ENCODE peak calls at places on chromosome 6, in nine cellular contexts. One of them, this sample, is unnamed.

GRCh38 chr6:19024737-19025136 is 637.6 kb downstream of the RNF144B start:
- DNase-seq in KG1: no peak
- DNase-seq in SJCRH30: peak
- DNase-seq in NCI-H1092 treated with DMSO at 0.1 percent for 48 hours: peak
- DNase-seq in foreskin fibroblast: peak
- DNase-seq in neural crest cell: peak
- DNase-seq in stimulated activated CD4-positive, alpha-beta T cell treated with anti-CD3 and anti-CD28 coated beads, Interleukin-15, amount 100 ng/mL, for 24 hours: no peak
- DNase-seq in HuH-7: peak
- DNase-seq in memory B cell: no peak
- DNase-seq in this sample: peak

GRCh38 chr6:34243901-34244884 is 4.6 kb downstream of the SMIM29 start:
- DNase-seq in neural crest cell: no peak
- DNase-seq in foreskin fibroblast: peak
- DNase-seq in HuH-7: peak
- DNase-seq in stimulated activated CD4-positive, alpha-beta T cell treated with anti-CD3 and anti-CD28 coated beads, Interleukin-15, amount 100 ng/mL, for 24 hours: peak
- DNase-seq in SJCRH30: peak
- DNase-seq in KG1: no peak
- DNase-seq in NCI-H1092 treated with DMSO at 0.1 percent for 48 hours: no peak
- DNase-seq in memory B cell: no peak
- DNase-seq in this sample: no peak

GRCh38 chr6:105326216-105326615 is 76.7 kb downstream of the PREP start:
- DNase-seq in NCI-H1092 treated with DMSO at 0.1 percent for 48 hours: peak
- DNase-seq in memory B cell: no peak
- DNase-seq in stimulated activated CD4-positive, alpha-beta T cell treated with anti-CD3 and anti-CD28 coated beads, Interleukin-15, amount 100 ng/mL, for 24 hours: no peak
- DNase-seq in KG1: no peak
- DNase-seq in neural crest cell: no peak
- DNase-seq in HuH-7: peak
- DNase-seq in foreskin fibroblast: peak
- DNase-seq in SJCRH30: peak
- DNase-seq in this sample: no peak

GRCh38 chr6:149153100-149153499 is 164.4 kb upstream of the TAB2 start:
- DNase-seq in foreskin fibroblast: no peak
- DNase-seq in KG1: no peak
- DNase-seq in NCI-H1092 treated with DMSO at 0.1 percent for 48 hours: no peak
- DNase-seq in SJCRH30: no peak
- DNase-seq in memory B cell: no peak
- DNase-seq in HuH-7: no peak
- DNase-seq in neural crest cell: no peak
- DNase-seq in stimulated activated CD4-positive, alpha-beta T cell treated with anti-CD3 and anti-CD28 coated beads, Interleukin-15, amount 100 ng/mL, for 24 hours: no peak
- DNase-seq in this sample: no peak

GRCh38 chr6:53793318-53793975 is 1.4 kb upstream of the LRRC1 start:
- DNase-seq in NCI-H1092 treated with DMSO at 0.1 percent for 48 hours: peak
- DNase-seq in KG1: peak
- DNase-seq in memory B cell: peak
- DNase-seq in SJCRH30: peak
- DNase-seq in neural crest cell: peak
- DNase-seq in foreskin fibroblast: peak
- DNase-seq in HuH-7: peak
- DNase-seq in stimulated activated CD4-positive, alpha-beta T cell treated with anti-CD3 and anti-CD28 coated beads, Interleukin-15, amount 100 ng/mL, for 24 hours: peak
- DNase-seq in this sample: peak

GRCh38 chr6:85360794-85361642 is 88.9 kb upstream of the NT5E start:
- DNase-seq in memory B cell: no peak
- DNase-seq in NCI-H1092 treated with DMSO at 0.1 percent for 48 hours: no peak
- DNase-seq in stimulated activated CD4-positive, alpha-beta T cell treated with anti-CD3 and anti-CD28 coated beads, Interleukin-15, amount 100 ng/mL, for 24 hours: no peak
- DNase-seq in foreskin fibroblast: peak
- DNase-seq in SJCRH30: no peak
- DNase-seq in KG1: no peak
- DNase-seq in HuH-7: no peak
- DNase-seq in neural crest cell: no peak
- DNase-seq in this sample: no peak

GRCh38 chr6:53095716-53096115 is 30.5 kb downstream of the FBXO9 start:
- DNase-seq in neural crest cell: no peak
- DNase-seq in NCI-H1092 treated with DMSO at 0.1 percent for 48 hours: no peak
- DNase-seq in SJCRH30: no peak
- DNase-seq in KG1: no peak
- DNase-seq in stimulated activated CD4-positive, alpha-beta T cell treated with anti-CD3 and anti-CD28 coated beads, Interleukin-15, amount 100 ng/mL, for 24 hours: no peak
- DNase-seq in HuH-7: no peak
- DNase-seq in foreskin fibroblast: peak
- DNase-seq in memory B cell: no peak
- DNase-seq in this sample: no peak

GRCh38 chr6:138844203-138844602 is 48.3 kb downstream of the ECT2L start:
- DNase-seq in NCI-H1092 treated with DMSO at 0.1 percent for 48 hours: peak
- DNase-seq in SJCRH30: peak
- DNase-seq in stimulated activated CD4-positive, alpha-beta T cell treated with anti-CD3 and anti-CD28 coated beads, Interleukin-15, amount 100 ng/mL, for 24 hours: no peak
- DNase-seq in KG1: no peak
- DNase-seq in foreskin fibroblast: peak
- DNase-seq in HuH-7: no peak
- DNase-seq in neural crest cell: no peak
- DNase-seq in memory B cell: no peak
- DNase-seq in this sample: peak

GRCh38 chr6:135372758-135373157 is 124.8 kb downstream of the AHI1 start:
- DNase-seq in SJCRH30: no peak
- DNase-seq in neural crest cell: no peak
- DNase-seq in KG1: no peak
- DNase-seq in NCI-H1092 treated with DMSO at 0.1 percent for 48 hours: no peak
- DNase-seq in foreskin fibroblast: no peak
- DNase-seq in HuH-7: no peak
- DNase-seq in memory B cell: no peak
- DNase-seq in stimulated activated CD4-positive, alpha-beta T cell treated with anti-CD3 and anti-CD28 coated beads, Interleukin-15, amount 100 ng/mL, for 24 hours: no peak
- DNase-seq in this sample: no peak

GRCh38 chr6:42260424-42260888 is 42.8 kb upstream of the MRPS10 start:
- DNase-seq in NCI-H1092 treated with DMSO at 0.1 percent for 48 hours: no peak
- DNase-seq in KG1: no peak
- DNase-seq in foreskin fibroblast: no peak
- DNase-seq in HuH-7: peak
- DNase-seq in neural crest cell: no peak
- DNase-seq in memory B cell: no peak
- DNase-seq in stimulated activated CD4-positive, alpha-beta T cell treated with anti-CD3 and anti-CD28 coated beads, Interleukin-15, amount 100 ng/mL, for 24 hours: no peak
- DNase-seq in SJCRH30: peak
- DNase-seq in this sample: no peak

GRCh38 chr6:112466378-112467151 is 119.4 kb downstream of the RFPL4B start:
- DNase-seq in NCI-H1092 treated with DMSO at 0.1 percent for 48 hours: no peak
- DNase-seq in HuH-7: no peak
- DNase-seq in SJCRH30: peak
- DNase-seq in KG1: no peak
- DNase-seq in foreskin fibroblast: peak
- DNase-seq in neural crest cell: no peak
- DNase-seq in memory B cell: no peak
- DNase-seq in stimulated activated CD4-positive, alpha-beta T cell treated with anti-CD3 and anti-CD28 coated beads, Interleukin-15, amount 100 ng/mL, for 24 hours: no peak
- DNase-seq in this sample: no peak

GRCh38 chr6:15109338-15110090 is 136.4 kb upstream of the JARID2 start:
- DNase-seq in KG1: no peak
- DNase-seq in stimulated activated CD4-positive, alpha-beta T cell treated with anti-CD3 and anti-CD28 coated beads, Interleukin-15, amount 100 ng/mL, for 24 hours: no peak
- DNase-seq in neural crest cell: no peak
- DNase-seq in HuH-7: no peak
- DNase-seq in foreskin fibroblast: no peak
- DNase-seq in memory B cell: no peak
- DNase-seq in NCI-H1092 treated with DMSO at 0.1 percent for 48 hours: no peak
- DNase-seq in SJCRH30: no peak
- DNase-seq in this sample: no peak

GRCh38 chr6:85797993-85798392 is 155.3 kb upstream of the SYNCRIP start:
- DNase-seq in neural crest cell: no peak
- DNase-seq in KG1: no peak
- DNase-seq in memory B cell: no peak
- DNase-seq in HuH-7: no peak
- DNase-seq in NCI-H1092 treated with DMSO at 0.1 percent for 48 hours: no peak
- DNase-seq in SJCRH30: peak
- DNase-seq in foreskin fibroblast: no peak
- DNase-seq in stimulated activated CD4-positive, alpha-beta T cell treated with anti-CD3 and anti-CD28 coated beads, Interleukin-15, amount 100 ng/mL, for 24 hours: no peak
- DNase-seq in this sample: peak

GRCh38 chr6:162099685-162100084 is 627.9 kb downstream of the PRKN start:
- DNase-seq in foreskin fibroblast: peak
- DNase-seq in memory B cell: no peak
- DNase-seq in KG1: no peak
- DNase-seq in NCI-H1092 treated with DMSO at 0.1 percent for 48 hours: no peak
- DNase-seq in SJCRH30: peak
- DNase-seq in stimulated activated CD4-positive, alpha-beta T cell treated with anti-CD3 and anti-CD28 coated beads, Interleukin-15, amount 100 ng/mL, for 24 hours: peak
- DNase-seq in HuH-7: no peak
- DNase-seq in neural crest cell: no peak
- DNase-seq in this sample: no peak

GRCh38 chr6:73180718-73181619 is 44.3 kb downstream of the KHDC1L start:
- DNase-seq in KG1: peak
- DNase-seq in HuH-7: peak
- DNase-seq in stimulated activated CD4-positive, alpha-beta T cell treated with anti-CD3 and anti-CD28 coated beads, Interleukin-15, amount 100 ng/mL, for 24 hours: no peak
- DNase-seq in NCI-H1092 treated with DMSO at 0.1 percent for 48 hours: peak
- DNase-seq in memory B cell: peak
- DNase-seq in SJCRH30: peak
- DNase-seq in neural crest cell: no peak
- DNase-seq in foreskin fibroblast: peak
- DNase-seq in this sample: peak

GRCh38 chr6:18327621-18328548 is 59.3 kb upstream of the RNF144B start:
- DNase-seq in neural crest cell: no peak
- DNase-seq in NCI-H1092 treated with DMSO at 0.1 percent for 48 hours: no peak
- DNase-seq in SJCRH30: no peak
- DNase-seq in stimulated activated CD4-positive, alpha-beta T cell treated with anti-CD3 and anti-CD28 coated beads, Interleukin-15, amount 100 ng/mL, for 24 hours: no peak
- DNase-seq in foreskin fibroblast: peak
- DNase-seq in KG1: no peak
- DNase-seq in HuH-7: no peak
- DNase-seq in memory B cell: no peak
- DNase-seq in this sample: no peak

GRCh38 chr6:49430187-49430586 is 32.9 kb downstream of the MMUT start:
- DNase-seq in stimulated activated CD4-positive, alpha-beta T cell treated with anti-CD3 and anti-CD28 coated beads, Interleukin-15, amount 100 ng/mL, for 24 hours: no peak
- DNase-seq in foreskin fibroblast: peak
- DNase-seq in NCI-H1092 treated with DMSO at 0.1 percent for 48 hours: no peak
- DNase-seq in memory B cell: no peak
- DNase-seq in SJCRH30: no peak
- DNase-seq in neural crest cell: no peak
- DNase-seq in HuH-7: no peak
- DNase-seq in KG1: no peak
- DNase-seq in this sample: no peak

GRCh38 chr6:36220211-36220610 is 23.7 kb downstream of the BRPF3 start:
- DNase-seq in HuH-7: no peak
- DNase-seq in foreskin fibroblast: no peak
- DNase-seq in memory B cell: no peak
- DNase-seq in KG1: no peak
- DNase-seq in neural crest cell: no peak
- DNase-seq in stimulated activated CD4-positive, alpha-beta T cell treated with anti-CD3 and anti-CD28 coated beads, Interleukin-15, amount 100 ng/mL, for 24 hours: no peak
- DNase-seq in SJCRH30: no peak
- DNase-seq in NCI-H1092 treated with DMSO at 0.1 percent for 48 hours: no peak
- DNase-seq in this sample: no peak

GRCh38 chr6:100266512-100266911 is 198.2 kb downstream of the SIM1 start:
- DNase-seq in KG1: no peak
- DNase-seq in HuH-7: no peak
- DNase-seq in SJCRH30: peak
- DNase-seq in neural crest cell: no peak
- DNase-seq in foreskin fibroblast: peak
- DNase-seq in NCI-H1092 treated with DMSO at 0.1 percent for 48 hours: peak
- DNase-seq in memory B cell: no peak
- DNase-seq in stimulated activated CD4-positive, alpha-beta T cell treated with anti-CD3 and anti-CD28 coated beads, Interleukin-15, amount 100 ng/mL, for 24 hours: no peak
- DNase-seq in this sample: no peak

GRCh38 chr6:106745824-106746610 is 116.6 kb downstream of the QRSL1 start:
- DNase-seq in neural crest cell: no peak
- DNase-seq in stimulated activated CD4-positive, alpha-beta T cell treated with anti-CD3 and anti-CD28 coated beads, Interleukin-15, amount 100 ng/mL, for 24 hours: no peak
- DNase-seq in SJCRH30: peak
- DNase-seq in HuH-7: no peak
- DNase-seq in NCI-H1092 treated with DMSO at 0.1 percent for 48 hours: peak
- DNase-seq in KG1: no peak
- DNase-seq in foreskin fibroblast: no peak
- DNase-seq in memory B cell: no peak
- DNase-seq in this sample: no peak

GRCh38 chr6:37347177-37348145 is 6.3 kb upstream of the RNF8 start:
- DNase-seq in stimulated activated CD4-positive, alpha-beta T cell treated with anti-CD3 and anti-CD28 coated beads, Interleukin-15, amount 100 ng/mL, for 24 hours: no peak
- DNase-seq in SJCRH30: no peak
- DNase-seq in memory B cell: no peak
- DNase-seq in foreskin fibroblast: no peak
- DNase-seq in neural crest cell: no peak
- DNase-seq in HuH-7: no peak
- DNase-seq in NCI-H1092 treated with DMSO at 0.1 percent for 48 hours: no peak
- DNase-seq in KG1: no peak
- DNase-seq in this sample: no peak

GRCh38 chr6:169663468-169663867 is 38.4 kb downstream of the WDR27 start:
- DNase-seq in neural crest cell: no peak
- DNase-seq in NCI-H1092 treated with DMSO at 0.1 percent for 48 hours: no peak
- DNase-seq in foreskin fibroblast: no peak
- DNase-seq in stimulated activated CD4-positive, alpha-beta T cell treated with anti-CD3 and anti-CD28 coated beads, Interleukin-15, amount 100 ng/mL, for 24 hours: no peak
- DNase-seq in HuH-7: no peak
- DNase-seq in KG1: no peak
- DNase-seq in SJCRH30: no peak
- DNase-seq in memory B cell: no peak
- DNase-seq in this sample: no peak

GRCh38 chr6:26300828-26301227 is 64.2 kb upstream of the BTN3A2 start:
- DNase-seq in HuH-7: no peak
- DNase-seq in foreskin fibroblast: no peak
- DNase-seq in neural crest cell: no peak
- DNase-seq in KG1: no peak
- DNase-seq in memory B cell: no peak
- DNase-seq in stimulated activated CD4-positive, alpha-beta T cell treated with anti-CD3 and anti-CD28 coated beads, Interleukin-15, amount 100 ng/mL, for 24 hours: peak
- DNase-seq in NCI-H1092 treated with DMSO at 0.1 percent for 48 hours: no peak
- DNase-seq in SJCRH30: no peak
- DNase-seq in this sample: no peak

GRCh38 chr6:137175157-137175889 is 1.9 kb upstream of the IL22RA2 start:
- DNase-seq in foreskin fibroblast: no peak
- DNase-seq in neural crest cell: no peak
- DNase-seq in KG1: no peak
- DNase-seq in HuH-7: no peak
- DNase-seq in stimulated activated CD4-positive, alpha-beta T cell treated with anti-CD3 and anti-CD28 coated beads, Interleukin-15, amount 100 ng/mL, for 24 hours: no peak
- DNase-seq in SJCRH30: no peak
- DNase-seq in NCI-H1092 treated with DMSO at 0.1 percent for 48 hours: no peak
- DNase-seq in memory B cell: no peak
- DNase-seq in this sample: no peak

GRCh38 chr6:113488812-113489685 is 368.1 kb upstream of the MARCKS start:
- DNase-seq in neural crest cell: no peak
- DNase-seq in HuH-7: no peak
- DNase-seq in SJCRH30: no peak
- DNase-seq in NCI-H1092 treated with DMSO at 0.1 percent for 48 hours: no peak
- DNase-seq in stimulated activated CD4-positive, alpha-beta T cell treated with anti-CD3 and anti-CD28 coated beads, Interleukin-15, amount 100 ng/mL, for 24 hours: no peak
- DNase-seq in foreskin fibroblast: no peak
- DNase-seq in KG1: no peak
- DNase-seq in memory B cell: no peak
- DNase-seq in this sample: no peak

GRCh38 chr6:36129889-36130671 is at the start of gene MAPK13:
- DNase-seq in HuH-7: peak
- DNase-seq in stimulated activated CD4-positive, alpha-beta T cell treated with anti-CD3 and anti-CD28 coated beads, Interleukin-15, amount 100 ng/mL, for 24 hours: peak
- DNase-seq in memory B cell: no peak
- DNase-seq in KG1: no peak
- DNase-seq in SJCRH30: no peak
- DNase-seq in foreskin fibroblast: peak
- DNase-seq in neural crest cell: no peak
- DNase-seq in NCI-H1092 treated with DMSO at 0.1 percent for 48 hours: peak
- DNase-seq in this sample: no peak

GRCh38 chr6:153435787-153436186 is 304.7 kb upstream of the RGS17 start:
- DNase-seq in SJCRH30: no peak
- DNase-seq in KG1: no peak
- DNase-seq in NCI-H1092 treated with DMSO at 0.1 percent for 48 hours: no peak
- DNase-seq in neural crest cell: no peak
- DNase-seq in memory B cell: no peak
- DNase-seq in HuH-7: no peak
- DNase-seq in foreskin fibroblast: no peak
- DNase-seq in stimulated activated CD4-positive, alpha-beta T cell treated with anti-CD3 and anti-CD28 coated beads, Interleukin-15, amount 100 ng/mL, for 24 hours: no peak
- DNase-seq in this sample: no peak

GRCh38 chr6:116417661-116418060 is 43.5 kb upstream of the CALHM6 start:
- DNase-seq in memory B cell: no peak
- DNase-seq in stimulated activated CD4-positive, alpha-beta T cell treated with anti-CD3 and anti-CD28 coated beads, Interleukin-15, amount 100 ng/mL, for 24 hours: no peak
- DNase-seq in neural crest cell: no peak
- DNase-seq in NCI-H1092 treated with DMSO at 0.1 percent for 48 hours: no peak
- DNase-seq in KG1: no peak
- DNase-seq in foreskin fibroblast: no peak
- DNase-seq in SJCRH30: no peak
- DNase-seq in HuH-7: no peak
- DNase-seq in this sample: no peak

GRCh38 chr6:95325858-95326257 is 251.5 kb upstream of the MANEA start:
- DNase-seq in neural crest cell: no peak
- DNase-seq in foreskin fibroblast: no peak
- DNase-seq in stimulated activated CD4-positive, alpha-beta T cell treated with anti-CD3 and anti-CD28 coated beads, Interleukin-15, amount 100 ng/mL, for 24 hours: no peak
- DNase-seq in HuH-7: no peak
- DNase-seq in SJCRH30: no peak
- DNase-seq in KG1: no peak
- DNase-seq in memory B cell: no peak
- DNase-seq in NCI-H1092 treated with DMSO at 0.1 percent for 48 hours: no peak
- DNase-seq in this sample: no peak

GRCh38 chr6:149614352-149614751 is 34.2 kb downstream of the KATNA1 start:
- DNase-seq in HuH-7: no peak
- DNase-seq in KG1: no peak
- DNase-seq in foreskin fibroblast: peak
- DNase-seq in NCI-H1092 treated with DMSO at 0.1 percent for 48 hours: no peak
- DNase-seq in memory B cell: no peak
- DNase-seq in SJCRH30: no peak
- DNase-seq in stimulated activated CD4-positive, alpha-beta T cell treated with anti-CD3 and anti-CD28 coated beads, Interleukin-15, amount 100 ng/mL, for 24 hours: no peak
- DNase-seq in neural crest cell: no peak
- DNase-seq in this sample: no peak

GRCh38 chr6:147711511-147711910 is 203.0 kb downstream of the SAMD5 start:
- DNase-seq in KG1: no peak
- DNase-seq in HuH-7: no peak
- DNase-seq in neural crest cell: no peak
- DNase-seq in SJCRH30: no peak
- DNase-seq in foreskin fibroblast: no peak
- DNase-seq in memory B cell: no peak
- DNase-seq in NCI-H1092 treated with DMSO at 0.1 percent for 48 hours: no peak
- DNase-seq in stimulated activated CD4-positive, alpha-beta T cell treated with anti-CD3 and anti-CD28 coated beads, Interleukin-15, amount 100 ng/mL, for 24 hours: no peak
- DNase-seq in this sample: no peak